ENCODE peak calls at places on chromosomes 13 and 19, in six cellular contexts. K is A549; O is stimulated activated CD8-positive, alpha-beta memory T cell treated with anti-CD3 and anti-CD28 coated beads, Interleukin-12 subunit alpha, Interleukin-12 subunit beta, amount 100 ng/mL, for 1 hour; T is activated naive CD4-positive, alpha-beta T cell; A is AG08395; H is effector CD4-positive, alpha-beta T cell. Q is an unnamed sample.
A peak's percentile ranks its signal among the peaks of the same experiment; 100 is the strongest.

GRCh38 chr13:48576448-48576993 is 43.6 kb upstream of the RCBTB2 start:
- DNase-seq in T (no peak), K (no peak), H (no peak), O (no peak), A (no peak), Q (no peak)

GRCh38 chr13:97911311-97912138 is 42.0 kb upstream of the IPO5 start:
- DNase-seq in O (no peak), K (peak; percentile 36), A (peak; percentile 56), T (no peak), H (no peak), Q (no peak)

GRCh38 chr13:98022210-98022609 is 68.7 kb downstream of the IPO5 start:
- DNase-seq in A (peak; percentile 44), H (no peak), K (no peak), T (no peak), O (no peak), Q (no peak)

GRCh38 chr13:72146816-72147215 is 279.8 kb upstream of the DACH1 start:
- DNase-seq in O (no peak), T (no peak), K (no peak), H (no peak), A (no peak), Q (no peak)

GRCh38 chr13:40433577-40433976 is 232.9 kb downstream of the FOXO1 start:
- DNase-seq in K (no peak), H (peak; percentile 18), A (no peak), T (peak; percentile 19), O (peak; percentile 7), Q (peak; percentile 16)

GRCh38 chr19:5641171-5641570 is 18.3 kb downstream of the SAFB start:
- DNase-seq in H (no peak), A (no peak), T (no peak), K (no peak), O (no peak), Q (no peak)

GRCh38 chr13:56561327-56561726 is 579.4 kb upstream of the PRR20A start:
- DNase-seq in K (no peak), H (no peak), O (no peak), A (no peak), T (no peak), Q (no peak)

GRCh38 chr13:36374063-36374462 is 27.9 kb upstream of the SPART start:
- DNase-seq in K (no peak), H (no peak), A (no peak), T (no peak), O (no peak), Q (no peak)

GRCh38 chr13:53775807-53776206 is 747.2 kb downstream of the OLFM4 start:
- DNase-seq in O (no peak), H (no peak), T (no peak), K (no peak), A (no peak), Q (no peak)

GRCh38 chr19:3374369-3375112 is 8.2 kb downstream of the NFIC start:
- DNase-seq in H (no peak), O (no peak), T (no peak), K (no peak), A (no peak), Q (no peak)

GRCh38 chr19:661427-662196 is 1.4 kb downstream of the RNF126 start:
- DNase-seq in H (peak; percentile 54), K (no peak), O (peak; percentile 55), A (peak; percentile 46), T (peak; percentile 50), Q (peak; percentile 57)

GRCh38 chr13:51221674-51222509 is at the start of gene FAM124A:
- DNase-seq in A (peak; percentile 62), K (peak; percentile 23), H (no peak), T (peak; percentile 31), O (no peak), Q (no peak)

GRCh38 chr13:113792821-113793717 is 34.0 kb downstream of the TMEM255B start:
- DNase-seq in H (no peak), A (no peak), T (no peak), O (no peak), K (no peak), Q (no peak)

GRCh38 chr19:29478578-29479565 is 46.9 kb upstream of the VSTM2B start:
- DNase-seq in K (peak; percentile 50), O (no peak), A (no peak), T (no peak), H (no peak), Q (no peak)

GRCh38 chr19:3644351-3645066 is 17.9 kb upstream of the CACTIN start:
- DNase-seq in T (no peak), K (no peak), O (no peak), A (peak; percentile 43), H (no peak), Q (no peak)

GRCh38 chr19:54232552-54232934 is 9.7 kb upstream of the LILRB3 start:
- DNase-seq in K (no peak), T (no peak), H (no peak), A (no peak), O (no peak), Q (no peak)

GRCh38 chr19:40567040-40567749 is 9.5 kb upstream of the SHKBP1 start:
- DNase-seq in A (no peak), K (peak; percentile 48), O (no peak), T (no peak), H (no peak), Q (no peak)

GRCh38 chr19:52640916-52641315 is 2.8 kb upstream of the ZNF83 start:
- DNase-seq in O (no peak), H (no peak), K (no peak), A (peak; percentile 58), T (no peak), Q (no peak)

GRCh38 chr13:74662895-74663294 is 528.7 kb upstream of the KLF12 start:
- DNase-seq in T (no peak), H (no peak), O (no peak), K (no peak), A (no peak), Q (no peak)

GRCh38 chr19:12774588-12775555 is at the start of gene HOOK2:
- DNase-seq in A (no peak), T (peak; percentile 46), H (peak; percentile 32), K (no peak), O (no peak), Q (no peak)

GRCh38 chr13:36839281-36839680 is 20.3 kb downstream of the RFXAP start:
- DNase-seq in H (no peak), O (no peak), T (no peak), A (no peak), K (no peak), Q (no peak)

Q was measured in T follicular helper cell.